ENCODE peak calls at places on chromosomes 3 and 15, in five cellular contexts. I is GM12878, T is A549, U is H1, N is K562. L is an unnamed sample.

GRCh38 chr3:40598338-40598737 is 73.6 kb downstream of the ZNF621 start:
- DNase-seq in N (no peak), T (no peak), I (no peak), U (no peak), L (no peak)

GRCh38 chr3:197499427-197499826 is 56.3 kb downstream of the BDH1 start:
- DNase-seq in U (no peak), I (no peak), T (peak), N (peak), L (peak)

GRCh38 chr3:157088506-157089454 is 71.2 kb downstream of the CCNL1 start:
- DNase-seq in I (peak), U (peak), N (peak), T (peak), L (peak)

GRCh38 chr3:139289866-139290524 is 53.8 kb upstream of the MRPS22 start:
- DNase-seq in I (no peak), U (no peak), T (no peak), N (no peak), L (no peak)

GRCh38 chr15:56929389-56929788 is 10.9 kb downstream of the TCF12 start:
- DNase-seq in U (no peak), I (no peak), N (peak), T (no peak), L (no peak)

GRCh38 chr3:55616803-55617202 is 129.7 kb upstream of the WNT5A start:
- DNase-seq in U (no peak), I (no peak), T (no peak), N (no peak), L (no peak)

GRCh38 chr15:87326274-87326673 is 930.3 kb downstream of the NTRK3 start:
- DNase-seq in T (no peak), I (no peak), U (no peak), N (no peak), L (no peak)

GRCh38 chr3:124315215-124316033 is 323.5 kb upstream of the ROPN1 start:
- DNase-seq in I (no peak), N (no peak), U (no peak), T (peak), L (no peak)

GRCh38 chr3:129686941-129687340 is 80.5 kb upstream of the PLXND1 start:
- DNase-seq in U (no peak), N (peak), T (no peak), I (no peak), L (peak)

GRCh38 chr3:12993623-12994356 is 79.4 kb downstream of the IQSEC1 start:
- DNase-seq in I (no peak), T (peak), U (no peak), N (peak), L (no peak)

GRCh38 chr15:63067976-63068743 is 25.6 kb downstream of the TPM1 start:
- DNase-seq in U (no peak), I (no peak), N (no peak), T (no peak), L (no peak)

GRCh38 chr3:107790612-107791011 is 267.9 kb downstream of the BBX start:
- DNase-seq in N (no peak), U (no peak), I (no peak), T (no peak), L (no peak)

GRCh38 chr3:152121292-152121654 is 147.5 kb upstream of the MBNL1 start:
- DNase-seq in I (no peak), U (no peak), N (no peak), T (no peak), L (no peak)

GRCh38 chr3:14324224-14324944 is 78.0 kb upstream of the SLC6A6 start:
- DNase-seq in I (no peak), U (no peak), N (no peak), T (no peak), L (no peak)

GRCh38 chr15:97745481-97746071 is 214.9 kb upstream of the ARRDC4 start:
- DNase-seq in T (peak), U (no peak), N (peak), I (no peak), L (peak)

GRCh38 chr3:105173972-105174371 is 192.7 kb upstream of the ALCAM start:
- DNase-seq in N (no peak), T (no peak), I (no peak), U (no peak), L (no peak)

GRCh38 chr3:173599673-173600072 is 202.1 kb downstream of the NLGN1 start:
- DNase-seq in U (no peak), I (no peak), N (no peak), T (no peak), L (no peak)

GRCh38 chr3:160860346-160860745 is 104.3 kb downstream of the PPM1L start:
- DNase-seq in I (no peak), U (no peak), N (no peak), T (no peak), L (no peak)

GRCh38 chr15:64447536-64448315 is 12.7 kb upstream of the ZNF609 start:
- DNase-seq in N (no peak), U (no peak), T (no peak), I (no peak), L (no peak)

GRCh38 chr15:34243226-34243625 is 18.4 kb downstream of the EMC4 start:
- DNase-seq in U (no peak), T (no peak), I (no peak), N (no peak), L (no peak)

GRCh38 chr3:143951351-143951971 is 20.2 kb upstream of the DIPK2A start:
- DNase-seq in N (peak), T (no peak), U (no peak), I (no peak), L (peak)

GRCh38 chr15:88913850-88914169 is 631 bp upstream of the MFGE8 start:
- DNase-seq in U (no peak), T (peak), I (no peak), N (no peak), L (no peak)

GRCh38 chr15:88912500-88912921 is 668 bp downstream of the MFGE8 start:
- DNase-seq in N (peak), I (no peak), T (peak), U (no peak), L (no peak)

GRCh38 chr15:88909956-88910831 is 3.0 kb downstream of the MFGE8 start:
- DNase-seq in I (no peak), T (no peak), N (no peak), U (no peak), L (no peak)

GRCh38 chr15:88913017-88913849 is at the start of gene MFGE8:
- DNase-seq in U (peak), I (no peak), T (peak), N (peak), L (peak)

DNA sequence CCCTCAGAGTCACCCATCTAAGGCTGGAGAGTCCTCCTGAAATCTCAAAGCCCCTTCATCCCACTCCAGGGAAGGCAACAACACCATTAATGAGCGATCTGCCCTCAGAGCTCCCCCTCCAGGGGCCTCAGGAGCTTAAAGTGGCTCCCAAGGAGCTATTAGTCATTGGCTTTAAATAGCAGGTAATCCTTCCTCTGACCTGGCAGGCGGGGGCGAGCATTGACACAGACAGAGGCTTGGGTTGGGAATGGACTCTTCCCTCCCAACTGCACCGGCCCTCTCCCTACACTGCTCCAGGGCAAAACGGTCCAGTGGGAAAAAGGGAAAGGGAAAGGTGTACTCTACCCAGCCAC is 1.4 kb downstream of the MFGE8 start:
- DNase-seq in T (peak), N (peak), I (no peak), U (no peak), L (no peak)
- TF ChIP-seq KDM1A in T (no peak), N (no peak), I (no peak), U (no peak), L (no peak)

DNA sequence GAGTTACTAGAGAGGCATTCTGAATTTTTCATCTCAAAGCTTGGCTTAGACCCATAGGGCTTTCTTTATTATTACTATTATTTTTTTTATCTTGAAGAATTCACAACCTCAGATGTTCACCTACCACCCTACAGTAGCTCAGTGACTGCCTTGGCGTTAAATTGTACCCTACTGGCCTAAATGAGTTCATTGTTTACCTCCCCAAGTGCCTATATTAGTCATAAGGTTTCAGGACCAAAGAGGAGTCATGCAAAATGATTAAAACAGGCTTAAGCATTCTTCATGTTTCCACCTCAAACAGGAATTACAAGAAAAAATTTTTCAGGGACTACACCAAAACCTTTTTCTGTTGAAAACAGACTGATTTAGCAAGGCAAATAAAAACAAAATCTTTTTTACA is 751.5 kb downstream of the SQOR start:
- DNase-seq in U (no peak), I (no peak), T (no peak), N (no peak), L (no peak)
- TF ChIP-seq KDM1A in U (no peak), I (no peak), T (no peak), N (no peak), L (no peak)

DNA sequence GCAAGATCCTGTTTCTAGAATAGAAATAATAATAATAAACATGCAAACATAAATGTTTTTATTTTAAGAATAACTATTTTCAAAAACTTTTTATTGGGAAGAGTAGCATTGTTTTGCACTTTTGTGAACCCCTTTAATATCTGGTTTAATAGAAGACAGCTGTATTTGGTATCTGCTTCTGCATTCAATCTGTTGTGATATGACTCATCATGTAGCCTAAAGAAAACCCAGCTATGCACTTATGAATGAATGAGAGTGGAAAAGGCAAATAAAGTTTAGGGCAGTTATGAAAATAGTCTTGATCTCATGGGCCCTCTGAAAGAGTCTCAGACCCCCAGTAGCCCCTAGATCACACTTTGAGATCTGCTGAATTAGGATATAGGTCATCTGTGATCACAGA is 100.4 kb upstream of the PPP2R3A start:
- DNase-seq in N (no peak), T (no peak), I (no peak), U (no peak), L (no peak)
- TF ChIP-seq KDM1A in N (no peak), T (no peak), I (no peak), U (no peak), L (no peak)

GRCh38 chr15:38533926-38534325 is 30.7 kb downstream of the RASGRP1 start:
- DNase-seq in U (no peak), I (no peak), T (no peak), N (no peak), L (no peak)

GRCh38 chr15:38534691-38535090 is 29.9 kb downstream of the RASGRP1 start:
- DNase-seq in I (no peak), U (no peak), T (no peak), N (no peak), L (no peak)

GRCh38 chr15:38533416-38533915 is 31.1 kb downstream of the RASGRP1 start:
- DNase-seq in I (no peak), N (no peak), T (no peak), U (no peak), L (no peak)

GRCh38 chr15:38531509-38531908 is 33.1 kb downstream of the RASGRP1 start:
- DNase-seq in U (no peak), N (no peak), I (no peak), T (no peak), L (no peak)

GRCh38 chr15:38532728-38533127 is 31.9 kb downstream of the RASGRP1 start:
- DNase-seq in N (peak), U (no peak), I (no peak), T (no peak), L (no peak)
- TF ChIP-seq KDM1A in N (no peak), U (no peak), I (no peak), T (no peak), L (no peak)

GRCh38 chr3:149042766-149043386 is 43.5 kb downstream of the HLTF start:
- DNase-seq in I (peak), T (no peak), U (no peak), N (no peak), L (no peak)
- TF ChIP-seq KDM1A in I (no peak), T (no peak), U (no peak), N (no peak), L (no peak)

GRCh38 chr3:131083190-131083863 is 56.6 kb downstream of the NEK11 start:
- DNase-seq in I (no peak), U (no peak), T (no peak), N (no peak), L (no peak)
- TF ChIP-seq KDM1A in I (no peak), U (no peak), T (no peak), N (no peak), L (no peak)

DNA sequence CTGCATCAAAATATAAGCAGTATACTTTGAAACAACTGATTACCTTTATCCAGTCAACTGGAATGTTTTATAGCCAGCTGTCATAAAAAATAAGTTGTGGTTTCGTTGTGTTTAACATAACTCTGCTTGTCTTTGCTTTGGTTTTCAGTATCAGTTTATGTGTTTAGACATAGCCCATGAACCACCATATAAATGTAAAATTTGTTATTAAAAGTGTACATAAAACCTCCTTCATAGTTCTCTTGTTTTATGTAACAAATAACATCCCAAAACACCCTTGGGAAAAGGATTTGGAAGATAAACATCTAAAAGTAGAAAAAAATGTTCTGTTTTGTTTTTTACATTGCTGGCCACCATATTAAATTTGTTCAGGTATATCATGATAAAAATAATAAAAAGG is 347.0 kb upstream of the PROK2 start:
- DNase-seq in T (no peak), U (no peak), I (no peak), N (no peak), L (no peak)
- TF ChIP-seq KDM1A in T (no peak), U (no peak), I (no peak), N (no peak), L (no peak)

GRCh38 chr3:126528800-126529541 is 5.0 kb downstream of the CHST13 start:
- DNase-seq in U (no peak), I (no peak), T (peak), N (no peak), L (peak)
- TF ChIP-seq KDM1A in U (no peak), I (no peak), T (no peak), N (no peak), L (no peak)

GRCh38 chr3:193780810-193781472 is 187.9 kb downstream of the OPA1 start:
- DNase-seq in U (peak), N (peak), T (peak), I (no peak), L (peak)
- TF ChIP-seq KDM1A in U (no peak), N (no peak), T (no peak), I (no peak), L (no peak)

L was measured in HepG2.